ENCODE peak calls at places on chromosomes 11 and 22, in four cellular contexts. I, N, G and C are unnamed samples.

GRCh38 chr11:12280199-12280837 is 97.1 kb upstream of the PARVA start:
- DNase-seq in I (no peak), N (no peak), G (no peak), C (no peak)

GRCh38 chr22:48953830-48954229 is 873.8 kb downstream of the BRD1 start:
- DNase-seq in I (no peak), N (no peak), G (no peak), C (no peak)

GRCh38 chr11:62508336-62509058 is 38.1 kb downstream of the AHNAK start:
- DNase-seq in I (peak), N (peak), G (no peak), C (peak)

GRCh38 chr11:46333129-46333947 is 13.9 kb upstream of the DGKZ start:
- DNase-seq in I (no peak), N (no peak), G (no peak), C (no peak)

GRCh38 chr11:123371506-123372297 is 58.4 kb upstream of the GRAMD1B start:
- DNase-seq in I (no peak), N (no peak), G (no peak), C (no peak)

GRCh38 chr11:63769044-63769718 is 606 bp upstream of the ZFTA start:
- DNase-seq in I (no peak), N (no peak), G (no peak), C (peak)

GRCh38 chr11:112453601-112454577 is 193.2 kb upstream of the PLET1 start:
- DNase-seq in I (peak), N (peak), G (no peak), C (peak)

GRCh38 chr11:93160808-93161207 is 37.0 kb downstream of the SLC36A4 start:
- DNase-seq in I (no peak), N (no peak), G (no peak), C (no peak)

GRCh38 chr22:17786435-17787158 is 12.3 kb upstream of the BID start:
- DNase-seq in I (no peak), N (peak), G (no peak), C (peak)

GRCh38 chr22:17486313-17486712 is 77.0 kb upstream of the SLC25A18 start:
- DNase-seq in I (peak), N (peak), G (no peak), C (peak)

GRCh38 chr11:3341298-3341697 is 37.6 kb downstream of the ZNF195 start:
- DNase-seq in I (no peak), N (peak), G (no peak), C (peak)

GRCh38 chr11:17793642-17794170 is 59.1 kb downstream of the KCNC1 start:
- DNase-seq in I (no peak), N (no peak), G (no peak), C (no peak)

GRCh38 chr11:47254381-47254780 is 3.4 kb upstream of the NR1H3 start:
- DNase-seq in I (no peak), N (no peak), G (no peak), C (no peak)

GRCh38 chr11:46286789-46287188 is 9.3 kb downstream of the CREB3L1 start:
- DNase-seq in I (no peak), N (no peak), G (no peak), C (no peak)

GRCh38 chr22:45286854-45287551 is 2.3 kb downstream of the UPK3A start:
- DNase-seq in I (no peak), N (peak), G (no peak), C (no peak)

GRCh38 chr11:66653123-66653522 is 14.6 kb downstream of the RBM4 start:
- DNase-seq in I (no peak), N (no peak), G (no peak), C (peak)

GRCh38 chr11:103887001-103887680 is 149.3 kb upstream of the DDI1 start:
- DNase-seq in I (no peak), N (no peak), G (no peak), C (no peak)

GRCh38 chr11:12114487-12115033 is 4.2 kb downstream of the MICAL2 start:
- DNase-seq in I (no peak), N (no peak), G (no peak), C (peak)

GRCh38 chr11:123430736-123431356 is 777 bp downstream of the GRAMD1B start:
- DNase-seq in I (peak), N (no peak), G (no peak), C (no peak)

GRCh38 chr11:79045811-79046304 is 395.0 kb downstream of the TENM4 start:
- DNase-seq in I (no peak), N (no peak), G (no peak), C (no peak)

GRCh38 chr11:30203850-30204249 is 27.0 kb upstream of the FSHB start:
- DNase-seq in I (no peak), N (no peak), G (no peak), C (no peak)

GRCh38 chr11:127816959-127817358 is 770.4 kb downstream of the ETS1 start:
- DNase-seq in I (no peak), N (no peak), G (no peak), C (no peak)

GRCh38 chr11:134638796-134639540 is 226.9 kb upstream of the B3GAT1 start:
- DNase-seq in I (no peak), N (no peak), G (no peak), C (no peak)

GRCh38 chr11:9840460-9841004 is 176.7 kb downstream of the SWAP70 start:
- DNase-seq in I (no peak), N (no peak), G (no peak), C (no peak)

GRCh38 chr11:24496728-24497396 is at the start of gene LUZP2:
- DNase-seq in I (no peak), N (no peak), G (no peak), C (no peak)

GRCh38 chr22:47600791-47601400 is 838.4 kb downstream of the TBC1D22A start:
- DNase-seq in I (no peak), N (no peak), G (no peak), C (no peak)

GRCh38 chr22:20652582-20652981 is 121.3 kb upstream of the SERPIND1 start:
- DNase-seq in I (no peak), N (no peak), G (no peak), C (no peak)

GRCh38 chr11:75441804-75442132 is 8.8 kb upstream of the KLHL35 start:
- DNase-seq in I (no peak), N (no peak), G (no peak), C (no peak)

GRCh38 chr11:60847906-60848305 is 6.0 kb downstream of the CCDC86 start:
- DNase-seq in I (no peak), N (no peak), G (no peak), C (no peak)

GRCh38 chr22:40958329-40958728 is 7.2 kb downstream of the RBX1 start:
- DNase-seq in I (no peak), N (no peak), G (no peak), C (no peak)

GRCh38 chr22:40965936-40966557 is 14.9 kb downstream of the RBX1 start:
- DNase-seq in I (no peak), N (no peak), G (no peak), C (no peak)

GRCh38 chr22:40955516-40955915 is 4.3 kb downstream of the RBX1 start:
- DNase-seq in I (no peak), N (no peak), G (no peak), C (no peak)

GRCh38 chr22:40960137-40960536 is 9.0 kb downstream of the RBX1 start:
- DNase-seq in I (no peak), N (no peak), G (no peak), C (no peak)
- TF ChIP-seq CHD4 in I (no peak), N (no peak), G (no peak), C (no peak)

DNA sequence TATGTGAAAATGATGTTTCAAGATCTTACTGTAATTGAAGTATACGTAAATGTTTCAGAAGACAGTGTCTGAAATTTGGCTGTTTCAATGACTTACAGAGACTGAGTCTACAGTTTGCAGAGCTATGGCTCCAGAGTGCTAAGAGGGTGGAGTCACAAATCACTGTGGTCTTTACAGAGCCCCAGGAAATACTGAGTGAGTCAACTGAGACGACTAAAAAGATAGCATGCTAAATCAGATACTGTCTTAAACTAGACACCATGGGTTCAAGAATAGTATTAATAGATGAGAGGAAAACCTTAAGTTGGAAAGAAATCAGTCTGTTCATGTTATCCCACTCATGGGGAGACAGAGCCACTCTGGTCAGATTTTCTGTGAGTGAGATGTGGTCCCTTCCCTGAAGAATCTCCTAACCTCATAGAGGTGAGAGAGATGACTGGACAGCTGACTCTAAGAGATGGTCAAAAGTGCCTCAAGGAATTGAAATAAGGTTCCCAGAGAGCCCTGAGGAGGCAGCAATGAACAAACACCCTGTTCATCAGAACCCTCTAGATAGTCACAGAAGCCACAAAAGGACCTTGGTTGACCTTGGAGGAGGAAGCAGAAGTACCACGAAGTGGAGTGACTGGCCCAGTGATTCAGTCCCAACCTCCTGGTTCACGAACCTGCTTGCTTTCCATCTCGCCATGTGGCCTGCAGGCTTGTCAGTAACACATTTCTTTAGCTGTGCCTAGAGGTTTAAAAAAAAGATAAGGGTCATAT is 30.2 kb downstream of the C11orf91 start:
- DNase-seq in I (no peak), N (no peak), G (no peak), C (no peak)
- TF ChIP-seq CHD4 in I (no peak), N (no peak), G (no peak), C (no peak)

DNA sequence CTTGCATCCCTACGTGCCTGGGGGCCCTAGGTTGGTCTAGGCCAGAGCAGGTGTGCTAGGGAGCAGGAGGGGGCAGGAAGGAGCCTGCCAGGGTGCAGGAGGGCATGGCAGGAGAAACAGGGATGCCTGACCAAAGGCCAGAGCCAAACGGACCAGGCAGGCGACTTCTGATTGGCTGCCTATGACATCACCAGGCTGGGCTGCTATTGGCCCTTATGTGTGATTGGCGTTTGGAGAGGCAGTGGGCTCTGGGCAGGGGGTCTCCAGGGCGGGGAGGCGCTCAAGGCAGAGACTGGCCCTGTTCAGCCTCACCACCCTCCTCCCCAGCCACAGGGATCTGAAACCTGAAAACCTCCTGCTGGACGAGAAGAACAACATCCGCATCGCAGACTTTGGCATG is 44.4 kb downstream of the MOB2 start:
- DNase-seq in I (peak), N (no peak), G (no peak), C (no peak)
- TF ChIP-seq CHD4 in I (no peak), N (no peak), G (no peak), C (no peak)

GRCh38 chr11:83508804-83509203 is 222.6 kb upstream of the CCDC90B start:
- DNase-seq in I (no peak), N (peak), G (no peak), C (no peak)
- TF ChIP-seq CHD4 in I (no peak), N (no peak), G (no peak), C (no peak)

DNA sequence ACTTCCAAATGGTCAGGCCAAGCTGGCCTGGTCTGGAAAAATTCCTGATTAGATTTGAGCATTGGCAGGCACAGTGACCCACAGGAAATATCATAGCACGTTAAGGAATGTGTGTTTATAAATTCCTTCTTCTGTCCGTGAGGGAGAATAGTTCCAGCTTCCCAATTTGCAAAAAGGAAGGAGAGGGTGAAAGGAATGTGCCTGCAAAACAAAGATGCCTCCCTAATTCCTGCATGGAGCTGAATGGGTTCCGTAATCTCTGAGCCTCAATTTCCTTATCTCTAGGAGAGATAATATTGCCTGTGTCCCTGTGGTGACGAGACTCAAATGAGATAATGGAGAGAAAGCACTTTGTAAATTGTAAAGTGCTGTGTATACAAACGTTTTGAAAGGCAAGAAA is 105.1 kb downstream of the FEZ1 start:
- DNase-seq in I (no peak), N (no peak), G (no peak), C (no peak)
- TF ChIP-seq CHD4 in I (no peak), N (no peak), G (no peak), C (no peak)

DNA sequence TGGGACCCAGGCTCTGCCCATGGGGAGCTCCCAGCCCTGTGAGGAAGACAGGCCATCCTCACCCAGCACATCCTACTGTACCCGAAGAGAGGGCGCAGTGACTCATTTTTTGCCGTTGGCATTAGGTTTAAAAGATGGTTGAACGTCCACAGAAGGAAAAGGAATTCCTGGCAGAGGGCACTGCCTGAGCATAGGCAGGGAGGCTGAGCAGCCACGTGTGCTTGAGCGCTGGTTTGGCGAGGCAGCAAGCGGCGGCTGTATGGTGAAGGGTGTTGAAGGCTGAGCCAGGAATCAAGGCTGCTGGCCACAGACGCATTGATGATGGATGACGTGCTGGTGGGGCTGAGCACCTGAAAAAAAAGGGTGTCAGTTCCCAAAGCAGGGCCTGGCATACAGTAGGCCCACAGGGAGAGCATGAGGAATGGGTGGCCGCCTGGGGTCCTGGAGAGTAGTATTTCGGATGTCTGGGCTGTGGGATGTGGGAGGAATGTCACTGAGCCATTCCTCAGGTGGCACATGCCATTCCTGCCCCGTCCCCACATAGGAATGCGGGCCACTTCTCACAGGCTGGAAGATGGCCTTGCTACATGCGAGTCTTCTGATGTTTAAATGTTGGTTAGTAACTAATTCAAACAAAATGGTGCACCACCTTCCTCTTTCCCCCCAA is 112.5 kb downstream of the KIAA1671 start:
- DNase-seq in I (no peak), N (no peak), G (no peak), C (no peak)
- TF ChIP-seq CHD4 in I (no peak), N (no peak), G (no peak), C (no peak)